ENCODE peak calls at places on chromosomes 4 and X, in five cellular contexts. J is GM12878, W is SK-N-SH, R is A549, L is HepG2. V is an unnamed sample.
A peak's percentile ranks its signal among the peaks of the same experiment; 100 is the strongest.

GRCh38 chr4:22730049-22730448 is 37.3 kb downstream of the GBA3 start:
- DNase-seq in J (no peak), W (no peak), R (no peak), L (no peak), V (no peak)

GRCh38 chrX:9342581-9343051 is 122.2 kb upstream of the TBL1X start:
- DNase-seq in J (no peak), W (peak; percentile 90), R (peak; percentile 84), L (peak; percentile 29), V (peak; percentile 88)

GRCh38 chrX:47244676-47245075 is 11.9 kb downstream of the USP11 start:
- DNase-seq in J (no peak), W (no peak), R (no peak), L (no peak), V (no peak)

GRCh38 chrX:141405878-141406492 is 163.7 kb upstream of the SPANXC start:
- DNase-seq in J (no peak), W (no peak), R (peak; percentile 61), L (no peak), V (no peak)

GRCh38 chrX:149962859-149963757 is 24.8 kb upstream of the EOLA2 start:
- DNase-seq in J (peak; percentile 5), W (peak; percentile 55), R (peak; percentile 51), L (peak; percentile 23), V (peak; percentile 49)

GRCh38 chr4:73988096-73988495 is at the start of gene PPBP:
- DNase-seq in J (no peak), W (no peak), R (no peak), L (no peak), V (peak; percentile 15)

GRCh38 chr4:8729408-8730149 is 137.0 kb downstream of the CPZ start:
- DNase-seq in J (no peak), W (peak; percentile 5), R (no peak), L (no peak), V (no peak)

GRCh38 chr4:145939241-145939640 is 618 bp upstream of the ZNF827 start:
- DNase-seq in J (no peak), W (no peak), R (no peak), L (no peak), V (no peak)

GRCh38 chrX:9873952-9874351 is 87.7 kb downstream of the SHROOM2 start:
- DNase-seq in J (no peak), W (peak; percentile 37), R (peak; percentile 44), L (peak; percentile 24), V (peak; percentile 59)

GRCh38 chr4:20687894-20688293 is 12.4 kb upstream of the PACRGL start:
- DNase-seq in J (no peak), W (no peak), R (no peak), L (no peak), V (no peak)

GRCh38 chr4:17941731-17942130 is 79.8 kb downstream of the LCORL start:
- DNase-seq in J (no peak), W (no peak), R (no peak), L (no peak), V (no peak)

GRCh38 chr4:94880976-94881375 is 123.2 kb downstream of the BMPR1B start:
- DNase-seq in J (no peak), W (no peak), R (no peak), L (no peak), V (no peak)

GRCh38 chrX:103779156-103779555 is 2.5 kb downstream of the PLP1 start:
- DNase-seq in J (no peak), W (peak; percentile 39), R (no peak), L (no peak), V (no peak)

GRCh38 chr4:88807499-88807898 is 109.9 kb upstream of the NAP1L5 start:
- DNase-seq in J (no peak), W (no peak), R (no peak), L (no peak), V (no peak)

GRCh38 chr4:65071532-65071931 is 598.8 kb downstream of the EPHA5 start:
- DNase-seq in J (no peak), W (no peak), R (no peak), L (no peak), V (no peak)

GRCh38 chrX:125436855-125437254 is 117.2 kb downstream of the TEX13C start:
- DNase-seq in J (no peak), W (no peak), R (no peak), L (no peak), V (peak; percentile 34)
- TF ChIP-seq CTCF in J (peak; percentile 22), W (peak; percentile 50), R (peak; percentile 8), L (no peak), V (peak; percentile 18)

GRCh38 chrX:130339408-130340222 is at the start of gene SLC25A14:
- DNase-seq in J (peak; percentile 38), W (peak; percentile 74), R (peak; percentile 55), L (peak; percentile 76), V (peak; percentile 81)

GRCh38 chrX:130343411-130343810 is 3.7 kb downstream of the SLC25A14 start:
- DNase-seq in J (no peak), W (no peak), R (no peak), L (no peak), V (no peak)

GRCh38 chrX:130336531-130336930 is 3.2 kb upstream of the SLC25A14 start:
- DNase-seq in J (no peak), W (no peak), R (no peak), L (no peak), V (no peak)

GRCh38 chrX:130340271-130340670 is 552 bp downstream of the SLC25A14 start:
- DNase-seq in J (no peak), W (no peak), R (no peak), L (no peak), V (no peak)
- H3K4me3 ChIP-seq in J (peak overlapping the region; percentile 67), W (peak overlapping the region; percentile 71), R (peak overlapping the region; percentile 92), L (peak overlapping the region; percentile 71), V (peak overlapping the region; percentile 74)

GRCh38 chr4:1408418-1408817 is 2.2 kb upstream of the NKX1-1 start:
- DNase-seq in J (no peak), W (peak; percentile 65), R (no peak), L (no peak), V (no peak)
- TF ChIP-seq MAX in J (no peak), W (no peak), R (no peak), L (no peak), V (no peak)

DNA sequence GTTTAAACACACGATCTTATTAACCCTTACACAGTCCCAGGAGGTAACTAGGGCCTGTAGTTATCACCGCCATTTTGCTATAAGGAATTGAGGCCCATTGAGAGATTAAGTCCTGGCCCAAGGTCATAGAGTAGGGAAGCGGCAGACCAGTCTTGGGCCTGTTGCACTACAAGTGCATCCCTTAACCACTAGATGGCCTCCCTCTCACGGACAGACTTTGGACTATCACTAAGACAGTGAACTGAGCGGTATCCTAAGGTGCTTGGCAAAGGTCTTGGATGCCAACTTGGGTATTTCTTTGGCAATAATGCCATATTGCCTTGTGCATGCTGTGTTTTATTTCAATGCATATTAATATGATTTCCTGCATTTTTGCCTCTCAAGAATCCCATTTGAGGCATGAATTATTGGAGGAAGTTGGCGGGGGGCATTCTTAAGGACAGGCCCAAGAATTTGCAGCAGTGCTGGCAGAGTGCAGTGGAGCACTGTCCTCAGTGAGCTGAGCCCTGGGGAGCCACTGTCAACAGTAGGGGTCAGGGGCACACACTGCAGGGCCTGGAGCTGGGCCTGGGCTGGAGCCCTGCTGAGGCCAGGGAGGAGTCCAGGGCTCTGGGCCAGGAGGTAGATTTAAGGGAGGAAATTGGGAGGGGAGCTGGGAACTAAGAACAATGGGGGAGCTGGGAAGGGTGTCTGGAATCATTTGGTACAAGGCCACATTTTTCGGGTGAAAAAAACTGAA is 147.4 kb downstream of the SMIM20 start:
- DNase-seq in J (no peak), W (peak; percentile 55), R (peak; percentile 15), L (peak; percentile 6), V (peak; percentile 83)
- TF ChIP-seq CTCF in J (peak; percentile 76), W (peak; percentile 62), R (peak; percentile 26), L (peak; percentile 54), V (peak; percentile 93)

GRCh38 chr4:154332681-154333421 is 158.7 kb downstream of the DCHS2 start:
- DNase-seq in J (peak; percentile 11), W (peak; percentile 43), R (no peak), L (no peak), V (no peak)
- H3K4me3 ChIP-seq in J (peak overlapping the region; percentile 46), W (no peak overlapping the region), R (no peak overlapping the region), L (no peak overlapping the region), V (no peak overlapping the region)

DNA sequence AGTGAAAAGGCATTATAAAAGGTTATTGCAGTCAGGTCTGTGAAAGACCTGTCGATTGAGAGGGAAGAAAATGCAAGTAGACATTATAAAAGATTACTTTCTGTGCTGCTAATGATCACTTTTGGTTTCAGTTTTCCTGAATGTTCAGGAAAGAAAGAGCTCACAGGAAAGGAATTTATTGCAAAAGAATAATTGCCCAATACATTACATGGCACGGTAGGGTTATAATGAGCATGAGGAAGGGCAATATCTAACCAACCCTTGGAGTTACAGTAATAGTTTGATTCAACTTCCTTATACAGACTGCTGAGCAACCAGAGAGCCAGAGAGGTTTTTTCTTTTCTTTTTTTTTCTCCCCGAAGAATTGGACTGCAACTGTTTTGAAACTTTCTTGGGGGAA is 246.9 kb downstream of the C4orf33 start:
- DNase-seq in J (no peak), W (no peak), R (no peak), L (peak; percentile 11), V (peak; percentile 82)
- TF ChIP-seq MAX in J (no peak), W (no peak), R (no peak), L (no peak), V (no peak)

DNA sequence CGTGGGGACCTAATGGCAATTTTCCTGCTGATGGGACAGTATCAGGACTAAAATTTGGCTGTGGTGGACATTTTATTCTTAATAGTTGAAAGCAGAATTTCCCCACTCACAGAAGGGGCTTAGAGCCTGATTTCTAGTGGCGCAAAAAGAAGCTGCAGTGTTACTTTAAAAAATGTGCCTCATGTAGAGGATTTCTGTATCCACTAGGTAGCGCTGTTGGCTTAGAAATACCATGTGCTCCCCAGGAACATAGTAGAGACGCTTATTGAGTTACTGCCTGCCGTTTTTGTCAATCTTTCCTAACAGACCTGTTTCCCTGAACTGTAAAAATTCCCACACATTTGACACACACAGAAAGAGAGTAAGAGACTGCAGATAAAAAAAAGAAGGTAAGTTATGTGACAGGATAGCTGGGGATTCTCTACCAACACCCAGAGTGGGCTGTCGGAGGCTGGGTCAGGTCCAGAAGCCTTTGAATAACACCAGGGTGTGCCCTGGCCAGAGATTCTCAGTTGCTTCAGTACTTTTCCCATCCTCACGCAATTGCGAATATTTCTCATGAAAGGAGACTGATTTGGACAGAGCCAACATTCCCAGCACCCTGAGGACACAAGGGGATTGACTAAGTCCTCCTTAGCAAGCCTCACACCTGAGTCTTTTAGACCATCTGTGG is 88.4 kb downstream of the ZXDA start:
- DNase-seq in J (peak; percentile 13), W (peak; percentile 25), R (peak; percentile 15), L (peak; percentile 43), V (peak; percentile 67)
- TF ChIP-seq CTCF in J (peak; percentile 54), W (peak; percentile 79), R (peak; percentile 54), L (peak; percentile 69), V (peak; percentile 44)

GRCh38 chr4:42167709-42168108 is 15.3 kb upstream of the BEND4 start:
- DNase-seq in J (peak; percentile 75), W (no peak), R (no peak), L (no peak), V (peak; percentile 12)
- H3K4me3 ChIP-seq in J (peak overlapping the region; percentile 34), W (no peak overlapping the region), R (no peak overlapping the region), L (no peak overlapping the region), V (no peak overlapping the region)

DNA sequence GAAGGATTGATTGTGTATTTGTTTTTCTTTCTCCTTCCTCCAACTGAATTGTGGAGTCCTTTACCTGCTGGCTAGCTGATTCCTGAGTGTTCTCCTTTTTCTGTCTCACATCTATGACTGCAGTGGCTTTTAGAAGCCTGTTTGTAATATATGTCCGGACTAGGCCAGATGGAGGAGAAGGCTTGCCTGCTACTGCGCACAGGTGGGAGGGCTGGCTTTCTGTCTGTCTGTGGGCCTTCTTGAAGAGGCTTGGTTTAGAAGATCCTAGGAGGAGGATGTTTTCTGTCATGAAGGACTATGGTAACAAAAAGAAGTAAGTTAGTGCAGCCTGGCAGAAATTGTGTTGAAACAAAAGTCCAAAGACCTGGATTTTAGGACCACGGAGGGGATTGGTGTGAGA is 8.5 kb downstream of the PPP1R3F start:
- DNase-seq in J (no peak), W (no peak), R (no peak), L (no peak), V (no peak)
- TF ChIP-seq MAX in J (no peak), W (no peak), R (no peak), L (no peak), V (no peak)